ENCODE peak calls at places on chromosomes 12 and 14, in eight cellular contexts. B, G, Q, Z, F, N, I and J are unnamed samples.

GRCh38 chr14:68663385-68664076 is 129.3 kb downstream of the ZFP36L1 start:
- DNase-seq in B (peak; percentile 24), G (no peak), Q (peak; percentile 13), Z (no peak), F (no peak), N (no peak), I (no peak), J (no peak)

GRCh38 chr12:89244536-89244935 is 107.8 kb downstream of the DUSP6 start:
- DNase-seq in B (no peak), G (no peak), Q (no peak), Z (no peak), F (no peak), N (no peak), I (no peak), J (no peak)

GRCh38 chr14:93906341-93907329 is 20.5 kb upstream of the FAM181A start:
- DNase-seq in B (peak; percentile 24), G (peak; percentile 5), Q (peak; percentile 73), Z (peak; percentile 53), F (peak; percentile 72), N (no peak), I (peak; percentile 67), J (peak; percentile 79)

GRCh38 chr14:75866981-75867380 is 114.8 kb downstream of the TGFB3 start:
- DNase-seq in B (no peak), G (no peak), Q (no peak), Z (no peak), F (no peak), N (no peak), I (no peak), J (no peak)

GRCh38 chr12:15227004-15227679 is 5.9 kb upstream of the RERG start:
- DNase-seq in B (no peak), G (peak; percentile 9), Q (peak; percentile 60), Z (no peak), F (peak; percentile 13), N (peak; percentile 58), I (peak; percentile 51), J (peak; percentile 53)

GRCh38 chr14:92209141-92209540 is 87.4 kb downstream of the CPSF2 start:
- DNase-seq in B (no peak), G (no peak), Q (no peak), Z (no peak), F (no peak), N (no peak), I (no peak), J (no peak)

GRCh38 chr12:68240975-68241374 is 12.4 kb downstream of the IL22 start:
- DNase-seq in B (peak; percentile 40), G (peak; percentile 27), Q (no peak), Z (peak; percentile 6), F (no peak), N (no peak), I (no peak), J (no peak)

GRCh38 chr14:74478996-74479635 is 14.0 kb downstream of the NPC2 start:
- DNase-seq in B (no peak), G (peak; percentile 40), Q (no peak), Z (no peak), F (peak; percentile 35), N (no peak), I (peak; percentile 44), J (no peak)

GRCh38 chr14:90820958-90821357 is 4.7 kb upstream of the TTC7B start:
- DNase-seq in B (peak; percentile 58), G (no peak), Q (no peak), Z (peak; percentile 86), F (no peak), N (no peak), I (no peak), J (no peak)

GRCh38 chr14:68961361-68961760 is 17.7 kb downstream of the ACTN1 start:
- DNase-seq in B (no peak), G (no peak), Q (no peak), Z (no peak), F (no peak), N (no peak), I (no peak), J (no peak)

GRCh38 chr14:55832122-55832911 is 252.3 kb downstream of the KTN1 start:
- DNase-seq in B (no peak), G (no peak), Q (no peak), Z (no peak), F (no peak), N (no peak), I (no peak), J (no peak)

GRCh38 chr12:132827763-132828703 is 636 bp downstream of the GOLGA3 start:
- DNase-seq in B (peak; percentile 7), G (peak; percentile 23), Q (no peak), Z (no peak), F (no peak), N (no peak), I (peak; percentile 37), J (peak; percentile 36)

GRCh38 chr12:89517648-89518047 is 6.9 kb downstream of the GALNT4 start:
- DNase-seq in B (no peak), G (no peak), Q (no peak), Z (no peak), F (no peak), N (no peak), I (no peak), J (no peak)

GRCh38 chr12:98772818-98773217 is 127.7 kb downstream of the APAF1 start:
- DNase-seq in B (no peak), G (no peak), Q (no peak), Z (no peak), F (no peak), N (no peak), I (no peak), J (no peak)

GRCh38 chr12:12474931-12475485 is 87.7 kb downstream of the DUSP16 start:
- DNase-seq in B (no peak), G (peak; percentile 71), Q (no peak), Z (peak; percentile 33), F (no peak), N (no peak), I (no peak), J (no peak)

GRCh38 chr14:105863296-105864108 is 337.1 kb downstream of the TMEM121 start:
- DNase-seq in B (no peak), G (no peak), Q (peak; percentile 28), Z (no peak), F (no peak), N (peak; percentile 24), I (no peak), J (no peak)

GRCh38 chr14:104375551-104376201 is 203.9 kb upstream of the C14orf180 start:
- DNase-seq in B (no peak), G (no peak), Q (no peak), Z (no peak), F (no peak), N (peak; percentile 18), I (no peak), J (no peak)

GRCh38 chr12:47910486-47910885 is 5.7 kb upstream of the VDR start:
- DNase-seq in B (no peak), G (no peak), Q (no peak), Z (no peak), F (no peak), N (no peak), I (no peak), J (no peak)

GRCh38 chr12:31323466-31324115 is 2.4 kb downstream of the SINHCAF start:
- DNase-seq in B (peak; percentile 30), G (no peak), Q (no peak), Z (peak; percentile 29), F (no peak), N (no peak), I (no peak), J (no peak)

GRCh38 chr12:115452751-115453281 is 768.8 kb upstream of the TBX3 start:
- DNase-seq in B (no peak), G (no peak), Q (peak; percentile 60), Z (no peak), F (no peak), N (no peak), I (no peak), J (no peak)

GRCh38 chr14:23568600-23569310 is 1.2 kb upstream of the AP1G2 start:
- DNase-seq in B (no peak), G (no peak), Q (peak; percentile 61), Z (no peak), F (peak; percentile 56), N (no peak), I (peak; percentile 69), J (peak; percentile 74)

GRCh38 chr14:29892327-29892726 is 35.3 kb downstream of the PRKD1 start:
- DNase-seq in B (no peak), G (no peak), Q (no peak), Z (no peak), F (no peak), N (no peak), I (no peak), J (no peak)

GRCh38 chr12:24034894-24035293 is 85.4 kb upstream of the SOX5 start:
- DNase-seq in B (no peak), G (no peak), Q (no peak), Z (no peak), F (no peak), N (no peak), I (no peak), J (no peak)

GRCh38 chr12:76047060-76047459 is 15.5 kb upstream of the PHLDA1 start:
- DNase-seq in B (no peak), G (no peak), Q (no peak), Z (no peak), F (no peak), N (no peak), I (no peak), J (no peak)